ENCODE peak calls at places on chromosomes 3 and 15, in nine cellular contexts. One of them, this sample, is unnamed.

GRCh38 chr3:196694202-196694638 is 17.8 kb downstream of the CEP19 start:
- DNase-seq in NCI-H510A treated with DMSO at 0.1 percent for 48 hours: no peak
- DNase-seq in GM23248: peak
- DNase-seq in NCI-H1417: no peak
- DNase-seq in NCI-H774: no peak
- DNase-seq in activated CD4-positive, alpha-beta T cell treated with anti-CD3 and anti-CD28 coated beads, Interleukin-2, amount 10 ng/mL, durations not matched to agents 7 days and 5 days: peak
- DNase-seq in HTR-8/SVneo: peak
- DNase-seq in GM04504: no peak
- DNase-seq in cardiac muscle cell: peak
- DNase-seq in this sample: no peak

GRCh38 chr3:22089284-22089683 is 338.3 kb upstream of the ZNF385D start:
- DNase-seq in NCI-H510A treated with DMSO at 0.1 percent for 48 hours: peak
- DNase-seq in GM23248: peak
- DNase-seq in NCI-H1417: peak
- DNase-seq in NCI-H774: peak
- DNase-seq in activated CD4-positive, alpha-beta T cell treated with anti-CD3 and anti-CD28 coated beads, Interleukin-2, amount 10 ng/mL, durations not matched to agents 7 days and 5 days: no peak
- DNase-seq in HTR-8/SVneo: peak
- DNase-seq in GM04504: no peak
- DNase-seq in cardiac muscle cell: peak
- DNase-seq in this sample: peak

GRCh38 chr15:86743283-86743903 is 663.7 kb downstream of the AGBL1 start:
- DNase-seq in NCI-H510A treated with DMSO at 0.1 percent for 48 hours: no peak
- DNase-seq in GM23248: no peak
- DNase-seq in NCI-H1417: no peak
- DNase-seq in NCI-H774: peak
- DNase-seq in activated CD4-positive, alpha-beta T cell treated with anti-CD3 and anti-CD28 coated beads, Interleukin-2, amount 10 ng/mL, durations not matched to agents 7 days and 5 days: peak
- DNase-seq in HTR-8/SVneo: no peak
- DNase-seq in GM04504: no peak
- DNase-seq in cardiac muscle cell: no peak
- DNase-seq in this sample: no peak

GRCh38 chr15:78263907-78264303 is 457 bp upstream of the DNAJA4 start:
- DNase-seq in NCI-H510A treated with DMSO at 0.1 percent for 48 hours: no peak
- DNase-seq in GM23248: no peak
- DNase-seq in NCI-H1417: no peak
- DNase-seq in NCI-H774: no peak
- DNase-seq in activated CD4-positive, alpha-beta T cell treated with anti-CD3 and anti-CD28 coated beads, Interleukin-2, amount 10 ng/mL, durations not matched to agents 7 days and 5 days: no peak
- DNase-seq in HTR-8/SVneo: no peak
- DNase-seq in GM04504: no peak
- DNase-seq in cardiac muscle cell: no peak
- DNase-seq in this sample: no peak

GRCh38 chr15:39783244-39783820 is 691 bp upstream of the FSIP1 start:
- DNase-seq in NCI-H510A treated with DMSO at 0.1 percent for 48 hours: peak
- DNase-seq in GM23248: peak
- DNase-seq in NCI-H1417: peak
- DNase-seq in NCI-H774: no peak
- DNase-seq in activated CD4-positive, alpha-beta T cell treated with anti-CD3 and anti-CD28 coated beads, Interleukin-2, amount 10 ng/mL, durations not matched to agents 7 days and 5 days: no peak
- DNase-seq in HTR-8/SVneo: no peak
- DNase-seq in GM04504: no peak
- DNase-seq in cardiac muscle cell: peak
- DNase-seq in this sample: no peak

GRCh38 chr3:38588276-38588971 is 61.1 kb downstream of the SCN5A start:
- DNase-seq in NCI-H510A treated with DMSO at 0.1 percent for 48 hours: no peak
- DNase-seq in GM23248: no peak
- DNase-seq in NCI-H1417: no peak
- DNase-seq in NCI-H774: no peak
- DNase-seq in activated CD4-positive, alpha-beta T cell treated with anti-CD3 and anti-CD28 coated beads, Interleukin-2, amount 10 ng/mL, durations not matched to agents 7 days and 5 days: peak
- DNase-seq in HTR-8/SVneo: no peak
- DNase-seq in GM04504: no peak
- DNase-seq in cardiac muscle cell: no peak
- DNase-seq in this sample: no peak

GRCh38 chr15:44726568-44727461 is 9.5 kb upstream of the TRIM69 start:
- DNase-seq in NCI-H510A treated with DMSO at 0.1 percent for 48 hours: peak
- DNase-seq in GM23248: peak
- DNase-seq in NCI-H1417: no peak
- DNase-seq in NCI-H774: no peak
- DNase-seq in activated CD4-positive, alpha-beta T cell treated with anti-CD3 and anti-CD28 coated beads, Interleukin-2, amount 10 ng/mL, durations not matched to agents 7 days and 5 days: peak
- DNase-seq in HTR-8/SVneo: peak
- DNase-seq in GM04504: peak
- DNase-seq in cardiac muscle cell: peak
- DNase-seq in this sample: no peak

GRCh38 chr3:129344540-129345220 is 66.0 kb downstream of the HMCES start:
- DNase-seq in NCI-H510A treated with DMSO at 0.1 percent for 48 hours: no peak
- DNase-seq in GM23248: no peak
- DNase-seq in NCI-H1417: no peak
- DNase-seq in NCI-H774: no peak
- DNase-seq in activated CD4-positive, alpha-beta T cell treated with anti-CD3 and anti-CD28 coated beads, Interleukin-2, amount 10 ng/mL, durations not matched to agents 7 days and 5 days: no peak
- DNase-seq in HTR-8/SVneo: peak
- DNase-seq in GM04504: no peak
- DNase-seq in cardiac muscle cell: peak
- DNase-seq in this sample: no peak

GRCh38 chr3:184711366-184712247 is at the start of gene MAGEF1:
- DNase-seq in NCI-H510A treated with DMSO at 0.1 percent for 48 hours: peak
- DNase-seq in GM23248: peak
- DNase-seq in NCI-H1417: peak
- DNase-seq in NCI-H774: peak
- DNase-seq in activated CD4-positive, alpha-beta T cell treated with anti-CD3 and anti-CD28 coated beads, Interleukin-2, amount 10 ng/mL, durations not matched to agents 7 days and 5 days: peak
- DNase-seq in HTR-8/SVneo: peak
- DNase-seq in GM04504: no peak
- DNase-seq in cardiac muscle cell: peak
- DNase-seq in this sample: peak

GRCh38 chr3:42080452-42080872 is 10.7 kb upstream of the TRAK1 start:
- DNase-seq in NCI-H510A treated with DMSO at 0.1 percent for 48 hours: no peak
- DNase-seq in GM23248: peak
- DNase-seq in NCI-H1417: no peak
- DNase-seq in NCI-H774: no peak
- DNase-seq in activated CD4-positive, alpha-beta T cell treated with anti-CD3 and anti-CD28 coated beads, Interleukin-2, amount 10 ng/mL, durations not matched to agents 7 days and 5 days: no peak
- DNase-seq in HTR-8/SVneo: peak
- DNase-seq in GM04504: no peak
- DNase-seq in cardiac muscle cell: peak
- DNase-seq in this sample: no peak

GRCh38 chr3:65284971-65285370 is 597.2 kb upstream of the ADAMTS9 start:
- DNase-seq in NCI-H510A treated with DMSO at 0.1 percent for 48 hours: no peak
- DNase-seq in GM23248: no peak
- DNase-seq in NCI-H1417: no peak
- DNase-seq in NCI-H774: no peak
- DNase-seq in activated CD4-positive, alpha-beta T cell treated with anti-CD3 and anti-CD28 coated beads, Interleukin-2, amount 10 ng/mL, durations not matched to agents 7 days and 5 days: no peak
- DNase-seq in HTR-8/SVneo: no peak
- DNase-seq in GM04504: no peak
- DNase-seq in cardiac muscle cell: peak
- DNase-seq in this sample: no peak

GRCh38 chr3:59515936-59516335 is 466.1 kb upstream of the CFAP20DC start:
- DNase-seq in NCI-H510A treated with DMSO at 0.1 percent for 48 hours: no peak
- DNase-seq in GM23248: no peak
- DNase-seq in NCI-H1417: no peak
- DNase-seq in NCI-H774: no peak
- DNase-seq in activated CD4-positive, alpha-beta T cell treated with anti-CD3 and anti-CD28 coated beads, Interleukin-2, amount 10 ng/mL, durations not matched to agents 7 days and 5 days: no peak
- DNase-seq in HTR-8/SVneo: no peak
- DNase-seq in GM04504: no peak
- DNase-seq in cardiac muscle cell: no peak
- DNase-seq in this sample: no peak

GRCh38 chr3:107458871-107459270 is 63.9 kb upstream of the BBX start:
- DNase-seq in NCI-H510A treated with DMSO at 0.1 percent for 48 hours: no peak
- DNase-seq in GM23248: no peak
- DNase-seq in NCI-H1417: no peak
- DNase-seq in NCI-H774: no peak
- DNase-seq in activated CD4-positive, alpha-beta T cell treated with anti-CD3 and anti-CD28 coated beads, Interleukin-2, amount 10 ng/mL, durations not matched to agents 7 days and 5 days: no peak
- DNase-seq in HTR-8/SVneo: no peak
- DNase-seq in GM04504: no peak
- DNase-seq in cardiac muscle cell: peak
- DNase-seq in this sample: no peak

GRCh38 chr3:154851644-154852043 is 228.5 kb upstream of the MME start:
- DNase-seq in NCI-H510A treated with DMSO at 0.1 percent for 48 hours: no peak
- DNase-seq in GM23248: no peak
- DNase-seq in NCI-H1417: no peak
- DNase-seq in NCI-H774: peak
- DNase-seq in activated CD4-positive, alpha-beta T cell treated with anti-CD3 and anti-CD28 coated beads, Interleukin-2, amount 10 ng/mL, durations not matched to agents 7 days and 5 days: no peak
- DNase-seq in HTR-8/SVneo: no peak
- DNase-seq in GM04504: no peak
- DNase-seq in cardiac muscle cell: no peak
- DNase-seq in this sample: no peak

GRCh38 chr15:66138882-66139281 is 114.7 kb downstream of the MEGF11 start:
- DNase-seq in NCI-H510A treated with DMSO at 0.1 percent for 48 hours: no peak
- DNase-seq in GM23248: no peak
- DNase-seq in NCI-H1417: no peak
- DNase-seq in NCI-H774: no peak
- DNase-seq in activated CD4-positive, alpha-beta T cell treated with anti-CD3 and anti-CD28 coated beads, Interleukin-2, amount 10 ng/mL, durations not matched to agents 7 days and 5 days: no peak
- DNase-seq in HTR-8/SVneo: no peak
- DNase-seq in GM04504: no peak
- DNase-seq in cardiac muscle cell: no peak
- DNase-seq in this sample: no peak

GRCh38 chr3:110381992-110382391 is 689.6 kb upstream of the NECTIN3 start:
- DNase-seq in NCI-H510A treated with DMSO at 0.1 percent for 48 hours: peak
- DNase-seq in GM23248: no peak
- DNase-seq in NCI-H1417: no peak
- DNase-seq in NCI-H774: no peak
- DNase-seq in activated CD4-positive, alpha-beta T cell treated with anti-CD3 and anti-CD28 coated beads, Interleukin-2, amount 10 ng/mL, durations not matched to agents 7 days and 5 days: no peak
- DNase-seq in HTR-8/SVneo: no peak
- DNase-seq in GM04504: no peak
- DNase-seq in cardiac muscle cell: no peak
- DNase-seq in this sample: no peak

GRCh38 chr15:67501177-67501835 is 19.6 kb upstream of the C15orf61 start:
- DNase-seq in NCI-H510A treated with DMSO at 0.1 percent for 48 hours: peak
- DNase-seq in GM23248: peak
- DNase-seq in NCI-H1417: no peak
- DNase-seq in NCI-H774: peak
- DNase-seq in activated CD4-positive, alpha-beta T cell treated with anti-CD3 and anti-CD28 coated beads, Interleukin-2, amount 10 ng/mL, durations not matched to agents 7 days and 5 days: no peak
- DNase-seq in HTR-8/SVneo: peak
- DNase-seq in GM04504: no peak
- DNase-seq in cardiac muscle cell: peak
- DNase-seq in this sample: peak

GRCh38 chr3:63908081-63908736 is 4.0 kb downstream of the SCAANT1 start:
- DNase-seq in NCI-H510A treated with DMSO at 0.1 percent for 48 hours: no peak
- DNase-seq in GM23248: peak
- DNase-seq in NCI-H1417: no peak
- DNase-seq in NCI-H774: no peak
- DNase-seq in activated CD4-positive, alpha-beta T cell treated with anti-CD3 and anti-CD28 coated beads, Interleukin-2, amount 10 ng/mL, durations not matched to agents 7 days and 5 days: no peak
- DNase-seq in HTR-8/SVneo: peak
- DNase-seq in GM04504: no peak
- DNase-seq in cardiac muscle cell: peak
- DNase-seq in this sample: no peak

GRCh38 chr3:52784931-52785590 is 7.7 kb downstream of the ITIH1 start:
- DNase-seq in NCI-H510A treated with DMSO at 0.1 percent for 48 hours: no peak
- DNase-seq in GM23248: no peak
- DNase-seq in NCI-H1417: no peak
- DNase-seq in NCI-H774: no peak
- DNase-seq in activated CD4-positive, alpha-beta T cell treated with anti-CD3 and anti-CD28 coated beads, Interleukin-2, amount 10 ng/mL, durations not matched to agents 7 days and 5 days: no peak
- DNase-seq in HTR-8/SVneo: no peak
- DNase-seq in GM04504: no peak
- DNase-seq in cardiac muscle cell: no peak
- DNase-seq in this sample: no peak

GRCh38 chr3:140553591-140553990 is 124.3 kb upstream of the TRIM42 start:
- DNase-seq in NCI-H510A treated with DMSO at 0.1 percent for 48 hours: no peak
- DNase-seq in GM23248: no peak
- DNase-seq in NCI-H1417: no peak
- DNase-seq in NCI-H774: no peak
- DNase-seq in activated CD4-positive, alpha-beta T cell treated with anti-CD3 and anti-CD28 coated beads, Interleukin-2, amount 10 ng/mL, durations not matched to agents 7 days and 5 days: no peak
- DNase-seq in HTR-8/SVneo: no peak
- DNase-seq in GM04504: no peak
- DNase-seq in cardiac muscle cell: no peak
- DNase-seq in this sample: no peak

This sample was measured in NCI-H1092 treated with DMSO at 0.1 percent for 48 hours.